ENCODE peak calls at places on chromosome 21, in six cellular contexts. I is colonic mucosa, D is left ventricle myocardium inferior, J is body of pancreas, R is right lobe of liver, V is transverse colon. T is an unnamed sample.

GRCh38 chr21:21730524-21730923 is 732.3 kb downstream of the NCAM2 start:
- DNase-seq in V (no peak), J (no peak), D (no peak), I (no peak), R (no peak), T (no peak)

GRCh38 chr21:18245493-18245967 is 897 bp downstream of the CHODL start:
- DNase-seq in V (no peak), I (no peak), J (no peak), D (no peak), R (no peak), T (no peak)

GRCh38 chr21:22885079-22885478 is 1886.9 kb downstream of the NCAM2 start:
- DNase-seq in V (no peak), R (no peak), I (no peak), D (no peak), J (no peak), T (no peak)

GRCh38 chr21:41958886-41959563 is 5.2 kb upstream of the C2CD2 start:
- DNase-seq in J (no peak), R (no peak), D (no peak), V (no peak), I (no peak), T (no peak)

GRCh38 chr21:41147096-41147978 is 20.6 kb upstream of the BACE2 start:
- DNase-seq in D (no peak), I (no peak), J (no peak), V (no peak), R (no peak), T (no peak)

GRCh38 chr21:24259241-24259640 is 1348.0 kb downstream of the MRPL39 start:
- DNase-seq in J (no peak), R (no peak), I (no peak), V (no peak), D (no peak), T (no peak)

GRCh38 chr21:14382486-14382834 is 486 bp downstream of the HSPA13 start:
- DNase-seq in R (peak; percentile 18), J (peak; percentile 26), V (no peak), D (no peak), I (peak; percentile 43), T (no peak)

GRCh38 chr21:41548781-41549180 is 40.8 kb upstream of the TMPRSS2 start:
- DNase-seq in J (no peak), I (no peak), V (no peak), R (no peak), D (no peak), T (no peak)

GRCh38 chr21:41985662-41986416 is 24.3 kb downstream of the ZBTB21 start:
- DNase-seq in D (no peak), J (no peak), I (no peak), V (no peak), R (no peak), T (no peak)

GRCh38 chr21:26280715-26281310 is 110.2 kb upstream of the APP start:
- DNase-seq in D (no peak), V (no peak), R (no peak), I (no peak), J (no peak), T (no peak)
- TF ChIP-seq CTCF in D (no peak), V (no peak), R (no peak), I (no peak), J (no peak), T (no peak)

GRCh38 chr21:36388076-36388475 is 2.9 kb downstream of the CHAF1B start:
- DNase-seq in R (no peak), D (no peak), I (no peak), J (no peak), V (no peak), T (no peak)
- H3K27ac ChIP-seq in R (no peak overlapping the region), D (no peak overlapping the region), I (no peak overlapping the region), J (peak overlapping the region; percentile 58), V (no peak overlapping the region), T (no peak overlapping the region)

DNA sequence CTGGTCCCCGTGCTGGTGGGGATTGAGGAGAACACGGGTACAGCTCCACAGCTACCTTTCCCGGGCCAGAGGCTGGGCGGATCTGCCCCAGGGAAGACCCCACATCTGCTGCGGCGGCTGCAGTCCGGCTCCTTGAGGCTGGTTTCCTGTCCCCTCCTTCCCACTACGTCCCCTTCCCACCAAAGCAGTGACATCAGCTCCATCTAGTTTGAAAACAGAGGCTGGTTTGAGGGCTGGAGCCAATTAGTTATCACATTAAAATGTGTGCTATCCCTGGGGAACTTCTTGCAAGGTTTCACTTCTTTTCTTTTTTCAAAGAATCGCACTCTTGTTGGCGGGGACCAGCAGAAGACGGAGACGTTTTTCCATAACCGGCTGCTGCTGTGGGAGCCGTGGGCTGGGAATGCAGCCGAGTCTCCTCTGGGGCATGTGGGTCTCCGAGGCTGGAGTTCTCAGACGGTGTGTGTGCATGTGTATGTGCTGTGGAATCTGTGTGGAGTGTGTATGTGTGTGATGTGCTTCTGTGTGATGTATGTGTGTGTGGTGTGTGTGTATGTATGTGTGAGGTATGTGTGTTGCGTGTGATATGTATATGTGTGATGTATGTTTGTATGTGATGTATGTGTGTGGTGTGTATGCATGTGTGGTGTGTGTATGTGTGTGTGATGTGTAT is 8.9 kb upstream of the PCBP3 start:
- DNase-seq in R (no peak), D (no peak), I (peak; percentile 7), J (no peak), V (no peak), T (no peak)
- H3K4me3 ChIP-seq in R (no peak overlapping the region), D (no peak overlapping the region), I (no peak overlapping the region), J (no peak overlapping the region), V (no peak overlapping the region), T (no peak overlapping the region)

GRCh38 chr21:44510109-44510507 is 29.9 kb downstream of the KRTAP10-1 start:
- DNase-seq in J (no peak), D (no peak), V (no peak), R (no peak), I (no peak), T (no peak)

GRCh38 chr21:44510508-44511218 is 29.3 kb downstream of the KRTAP10-1 start:
- DNase-seq in J (peak; percentile 79), D (peak; percentile 44), V (peak; percentile 75), I (peak; percentile 70), R (peak; percentile 74), T (peak; percentile 79)

GRCh38 chr21:44508426-44508710 is 31.6 kb downstream of the KRTAP10-1 start:
- DNase-seq in V (no peak), D (no peak), J (no peak), R (peak; percentile 17), I (no peak), T (no peak)

GRCh38 chr21:44508711-44509445 is 31.1 kb downstream of the KRTAP10-1 start:
- DNase-seq in R (peak; percentile 17), D (no peak), J (no peak), V (no peak), I (no peak), T (peak; percentile 32)

GRCh38 chr21:44509539-44509938 is 30.5 kb downstream of the KRTAP10-1 start:
- DNase-seq in I (peak; percentile 46), R (peak; percentile 71), V (peak; percentile 74), D (peak; percentile 82), J (peak; percentile 96), T (peak; percentile 88)
- TF ChIP-seq CTCF in I (no peak), R (peak; percentile 55), V (peak; percentile 33), D (peak; percentile 64), J (peak; percentile 52), T (peak; percentile 35)

GRCh38 chr21:32119389-32119788 is 159.5 kb downstream of the MIS18A start:
- DNase-seq in V (no peak), D (no peak), J (no peak), I (no peak), R (no peak), T (no peak)

GRCh38 chr21:32120231-32120630 is 158.6 kb downstream of the MIS18A start:
- DNase-seq in J (no peak), I (no peak), D (no peak), R (no peak), V (no peak), T (no peak)

DNA sequence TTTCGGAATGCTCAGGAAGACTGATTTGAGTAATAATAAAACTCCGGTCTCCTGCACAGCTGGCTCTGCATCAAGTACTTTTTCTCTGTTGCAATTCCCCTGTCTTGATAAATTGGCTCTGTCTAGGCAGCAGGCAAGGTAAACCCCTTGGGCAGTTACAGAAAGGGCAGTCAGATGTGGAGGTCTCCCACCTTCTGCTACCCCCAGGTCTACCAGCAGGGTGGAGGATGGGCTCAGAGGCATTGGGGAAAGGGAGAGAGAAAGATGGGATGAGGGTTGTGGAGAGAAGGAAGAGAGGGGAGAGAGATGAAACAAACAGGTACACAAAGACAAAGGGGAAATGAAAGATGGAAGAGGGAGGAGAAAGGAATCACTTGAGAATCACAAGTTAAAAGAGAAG is 156.8 kb downstream of the MIS18A start:
- DNase-seq in D (no peak), R (no peak), J (no peak), I (no peak), V (no peak), T (no peak)
- H3K27ac ChIP-seq in D (no peak overlapping the region), R (no peak overlapping the region), J (no peak overlapping the region), I (no peak overlapping the region), V (no peak overlapping the region), T (no peak overlapping the region)

DNA sequence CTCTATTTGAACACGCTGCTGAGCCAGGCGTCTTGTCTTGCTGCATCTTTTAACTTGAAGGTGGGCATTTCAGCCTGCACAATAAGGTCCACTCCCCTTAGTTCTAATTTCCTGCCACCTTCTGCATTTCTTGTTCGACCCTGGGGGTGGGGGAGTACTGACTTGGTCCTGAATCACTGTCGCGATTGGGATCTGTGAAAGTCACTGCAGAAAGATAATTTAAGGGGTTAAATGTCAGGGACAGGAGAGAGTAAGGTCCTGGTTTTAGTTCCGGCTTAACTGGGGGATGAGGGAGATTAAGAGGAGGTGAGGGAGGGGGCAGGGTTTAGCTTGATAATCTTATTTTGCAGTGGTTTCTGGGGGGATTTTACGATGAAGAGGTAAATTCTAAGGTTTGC is 128.1 kb downstream of the MRPS6 start:
- DNase-seq in D (no peak), V (no peak), I (no peak), R (no peak), J (no peak), T (no peak)
- H3K4me3 ChIP-seq in D (peak overlapping the region; percentile 68), V (peak overlapping the region; percentile 53), I (peak overlapping the region; percentile 34), R (peak overlapping the region; percentile 40), J (no peak overlapping the region), T (peak overlapping the region; percentile 54)

GRCh38 chr21:32499249-32500055 is 85.9 kb downstream of the TCP10L start:
- DNase-seq in V (no peak), R (no peak), J (no peak), I (no peak), D (no peak), T (no peak)
- TF ChIP-seq CTCF in V (no peak), R (no peak), J (no peak), I (no peak), D (no peak), T (no peak)

DNA sequence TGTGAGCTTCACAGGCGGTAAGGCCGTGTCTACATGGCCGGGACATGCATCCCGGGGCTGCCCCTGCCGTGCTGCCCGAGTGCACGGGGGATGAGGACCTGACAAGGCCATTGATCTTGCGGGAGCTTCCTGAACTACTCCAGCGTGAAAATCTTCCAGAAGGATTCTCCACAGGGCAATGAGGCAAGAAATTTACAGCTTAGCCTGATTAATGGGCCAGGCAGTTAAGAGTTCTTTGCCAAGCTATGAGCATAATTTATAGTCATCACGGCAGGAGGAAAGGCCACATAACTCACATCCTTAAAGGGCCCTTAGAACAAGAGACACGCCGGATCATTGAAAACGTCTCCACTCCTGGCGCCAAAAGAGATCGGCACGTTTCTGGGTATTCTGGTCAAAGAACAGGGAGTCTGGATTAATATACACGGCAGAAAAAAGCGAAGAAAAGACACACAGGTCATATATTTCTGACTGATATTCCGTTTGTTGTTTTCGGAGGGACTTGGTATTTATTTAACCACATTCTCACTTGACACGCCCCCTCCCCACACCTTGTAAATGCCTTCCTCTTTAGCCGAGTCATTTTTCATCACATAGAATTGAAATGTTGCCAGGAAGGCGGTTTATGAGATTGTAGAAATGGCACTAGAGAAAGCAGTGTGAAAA is 180.5 kb downstream of the DYRK1A start:
- DNase-seq in V (no peak), I (no peak), R (no peak), D (no peak), J (no peak), T (no peak)
- H3K27ac ChIP-seq in V (no peak overlapping the region), I (no peak overlapping the region), R (no peak overlapping the region), D (no peak overlapping the region), J (no peak overlapping the region), T (no peak overlapping the region)

T was measured in lower lobe of right lung.